ENCODE peak calls at places on chromosomes 16 and 17, in five cellular contexts. J is ovary, C is neural progenitor cell, I is AG09319, N is heart right ventricle. U is an unnamed sample.

GRCh38 chr16:5736209-5736608 is 638.6 kb upstream of the EEF2KMT start:
- DNase-seq in C (no peak), I (no peak), J (no peak), N (no peak), U (no peak)

GRCh38 chr17:37527249-37527851 is 37.7 kb downstream of the DUSP14 start:
- DNase-seq in C (peak; percentile 68), J (no peak), I (no peak), N (no peak), U (peak; percentile 53)

GRCh38 chr16:86762035-86762550 is 183.7 kb downstream of the FOXL1 start:
- DNase-seq in N (no peak), I (no peak), J (no peak), C (no peak), U (no peak)

GRCh38 chr17:51257150-51258081 is 2.4 kb downstream of the MBTD1 start:
- DNase-seq in N (no peak), J (no peak), I (no peak), C (no peak), U (no peak)

GRCh38 chr17:38751144-38751802 is 1.3 kb upstream of the PSMB3 start:
- DNase-seq in C (peak; percentile 53), J (peak; percentile 40), I (no peak), N (no peak), U (no peak)

GRCh38 chr16:2250652-2251280 is 621 bp downstream of the ECI1 start:
- DNase-seq in N (no peak), C (no peak), I (no peak), J (no peak), U (no peak)

GRCh38 chr16:9258423-9259051 is 167.1 kb downstream of the HAPSTR1 start:
- DNase-seq in C (peak; percentile 80), N (peak; percentile 17), I (no peak), J (no peak), U (peak; percentile 68)

GRCh38 chr17:38328620-38329019 is 15.1 kb downstream of the GPR179 start:
- DNase-seq in J (no peak), N (no peak), C (no peak), I (no peak), U (no peak)

GRCh38 chr16:65767125-65767524 is 599.4 kb upstream of the CDH5 start:
- DNase-seq in C (peak; percentile 71), N (no peak), J (no peak), I (no peak), U (no peak)

GRCh38 chr16:88454315-88455057 is 1.4 kb downstream of the ZFPM1 start:
- DNase-seq in J (no peak), C (peak; percentile 56), N (no peak), I (no peak), U (no peak)

GRCh38 chr16:53836680-53837079 is 132.7 kb downstream of the FTO start:
- DNase-seq in C (no peak), J (no peak), N (no peak), I (no peak), U (no peak)

GRCh38 chr16:57945740-57946138 is 25.2 kb downstream of the CNGB1 start:
- DNase-seq in C (no peak), J (no peak), I (no peak), N (no peak), U (no peak)

GRCh38 chr17:50043290-50044148 is 12.4 kb upstream of the ITGA3 start:
- DNase-seq in N (peak; percentile 54), J (peak; percentile 45), I (no peak), C (no peak), U (no peak)

GRCh38 chr17:72060084-72060483 is 60.7 kb upstream of the SOX9 start:
- DNase-seq in I (no peak), C (no peak), J (no peak), N (no peak), U (no peak)

GRCh38 chr16:47524007-47524405 is 62.9 kb downstream of the PHKB start:
- DNase-seq in I (no peak), N (no peak), C (no peak), J (no peak), U (no peak)

GRCh38 chr17:10261098-10261497 is 62.7 kb upstream of the GAS7 start:
- DNase-seq in J (no peak), C (peak; percentile 11), N (no peak), I (no peak), U (no peak)

GRCh38 chr17:65051922-65052321 is 4.6 kb downstream of the GNA13 start:
- DNase-seq in J (no peak), C (no peak), I (no peak), N (no peak), U (no peak)

GRCh38 chr17:42522263-42522790 is 13.7 kb upstream of the NAGLU start:
- DNase-seq in I (no peak), N (no peak), J (no peak), C (no peak), U (no peak)

GRCh38 chr16:67023689-67024088 is 5.3 kb upstream of the CBFB start:
- DNase-seq in J (no peak), I (no peak), C (no peak), N (no peak), U (no peak)

GRCh38 chr16:66378739-66379570 is 12.5 kb downstream of the CDH5 start:
- DNase-seq in N (no peak), C (no peak), J (no peak), I (no peak), U (no peak)

GRCh38 chr17:78557598-78558039 is 19.6 kb downstream of the DNAH17 start:
- DNase-seq in N (no peak), I (no peak), C (no peak), J (no peak), U (no peak)

GRCh38 chr16:50313596-50314483 is 47.5 kb downstream of the ADCY7 start:
- DNase-seq in N (peak; percentile 70), J (peak; percentile 40), C (no peak), I (no peak), U (no peak)

GRCh38 chr16:84795338-84796053 is 24.3 kb upstream of the CRISPLD2 start:
- DNase-seq in I (peak; percentile 92), J (peak; percentile 95), N (peak; percentile 73), C (no peak), U (no peak)

GRCh38 chr16:30875881-30876791 is 17.7 kb downstream of the BCL7C start:
- DNase-seq in I (no peak), J (no peak), C (peak; percentile 31), N (no peak), U (peak; percentile 73)

GRCh38 chr16:48616571-48616970 is 6.6 kb upstream of the N4BP1 start:
- DNase-seq in C (no peak), J (no peak), I (no peak), N (no peak), U (no peak)

GRCh38 chr17:63295288-63295687 is 150.8 kb downstream of the CYB561 start:
- DNase-seq in C (peak; percentile 45), N (no peak), J (no peak), I (no peak), U (no peak)

GRCh38 chr16:138049-138417 is 440 bp downstream of the NPRL3 start:
- DNase-seq in J (peak; percentile 35), I (no peak), C (peak; percentile 81), N (peak; percentile 30), U (peak; percentile 56)

GRCh38 chr17:12365805-12366204 is 299.9 kb upstream of the MYOCD start:
- DNase-seq in I (no peak), C (no peak), N (peak; percentile 12), J (peak; percentile 21), U (no peak)

GRCh38 chr16:3873482-3874173 is 6.9 kb downstream of the CREBBP start:
- DNase-seq in N (no peak), J (no peak), C (no peak), I (no peak), U (no peak)

GRCh38 chr16:70267516-70267915 is 15.8 kb upstream of the EXOSC6 start:
- DNase-seq in C (peak; percentile 70), N (no peak), J (no peak), I (no peak), U (peak; percentile 55)

GRCh38 chr16:4614571-4615388 is at the start of gene UBALD1:
- DNase-seq in I (peak; percentile 58), N (peak; percentile 84), J (peak; percentile 86), C (peak; percentile 92), U (peak; percentile 94)

GRCh38 chr17:43759836-43760235 is 1.2 kb upstream of the SOST start:
- DNase-seq in C (no peak), N (no peak), J (no peak), I (no peak), U (no peak)

GRCh38 chr17:80036715-80037477 is 454 bp downstream of the CCDC40 start:
- DNase-seq in I (no peak), N (no peak), J (no peak), C (peak; percentile 92), U (no peak)

GRCh38 chr17:44914698-44915271 is 515 bp downstream of the GFAP start:
- DNase-seq in J (no peak), N (no peak), I (no peak), C (no peak), U (no peak)

DNA sequence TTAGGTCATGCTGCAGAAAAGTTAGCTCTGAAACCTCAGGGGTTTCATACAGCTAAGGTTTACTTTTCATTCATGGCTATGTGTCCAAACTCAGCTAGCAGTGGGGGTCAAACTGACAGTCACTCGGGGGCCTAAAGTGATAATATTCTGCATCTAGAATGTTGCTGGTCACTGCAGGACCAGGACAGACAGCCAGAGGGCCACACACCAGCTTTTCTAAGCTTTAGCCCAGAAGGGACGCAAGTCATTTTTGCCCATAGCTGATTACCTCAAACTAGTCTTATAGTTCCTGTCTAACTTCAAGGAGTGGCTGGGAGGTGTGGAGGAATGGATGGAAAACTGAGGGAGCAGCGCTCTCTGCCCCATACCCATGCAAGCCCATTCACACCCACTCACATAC is 163.0 kb upstream of the NLRP1 start:
- DNase-seq in J (no peak), I (no peak), N (no peak), C (no peak), U (no peak)
- TF ChIP-seq CTCF in J (no peak), I (peak; percentile 9), N (no peak), C (peak; percentile 28), U (no peak)

GRCh38 chr17:48052956-48053757 is 5.0 kb downstream of the NFE2L1 start:
- DNase-seq in N (peak; percentile 82), J (peak; percentile 81), I (no peak), C (no peak), U (no peak)

GRCh38 chr17:48053758-48054237 is 5.6 kb downstream of the NFE2L1 start:
- DNase-seq in N (no peak), I (no peak), C (peak; percentile 23), J (no peak), U (no peak)

GRCh38 chr17:48051278-48051677 is 3.1 kb downstream of the NFE2L1 start:
- DNase-seq in C (no peak), N (peak; percentile 32), I (no peak), J (peak; percentile 48), U (no peak)

GRCh38 chr17:48054238-48055185 is 6.4 kb downstream of the NFE2L1 start:
- DNase-seq in N (peak; percentile 74), C (peak; percentile 99), J (peak; percentile 77), I (peak; percentile 62), U (no peak)

GRCh38 chr17:48051706-48052486 is 3.7 kb downstream of the NFE2L1 start:
- DNase-seq in N (peak; percentile 55), C (peak; percentile 28), I (peak; percentile 84), J (peak; percentile 85), U (no peak)
- TF ChIP-seq CTCF in N (no peak), C (no peak), I (peak; percentile 15), J (no peak), U (no peak)

GRCh38 chr16:64008131-64008530 is 1113.7 kb downstream of the CDH11 start:
- DNase-seq in N (no peak), J (no peak), I (no peak), C (no peak), U (no peak)
- TF ChIP-seq CTCF in N (no peak), J (no peak), I (peak; percentile 30), C (no peak), U (no peak)

GRCh38 chr17:2631211-2631610 is 37.8 kb downstream of the PAFAH1B1 start:
- DNase-seq in I (no peak), N (no peak), C (peak; percentile 27), J (no peak), U (no peak)
- TF ChIP-seq CTCF in I (no peak), N (no peak), C (peak; percentile 17), J (no peak), U (no peak)